ENCODE peak calls at places on chromosomes 7 and 10, in six cellular contexts. U is effector memory CD8-positive, alpha-beta T cell; Y is T-helper 2 cell; D is stimulated activated CD8-positive, alpha-beta memory T cell treated with anti-CD3 and anti-CD28 coated beads, Interleukin-15, amount 100 ng/mL, for 24 hours; J is left kidney; X is stimulated activated naive CD8-positive, alpha-beta T cell treated with anti-CD3 and anti-CD28 coated beads, Interleukin-15, amount 100 ng/mL, for 72 hours. G is an unnamed sample.

GRCh38 chr7:26856481-26856880 is 7.9 kb downstream of the SKAP2 start:
- DNase-seq in Y (no peak), D (no peak), U (no peak), X (no peak), J (peak), G (no peak)

GRCh38 chr7:93927585-93927984 is 6.0 kb downstream of the GNG11 start:
- DNase-seq in X (no peak), U (no peak), D (no peak), J (no peak), Y (no peak), G (no peak)

GRCh38 chr7:158026636-158027265 is 560.9 kb downstream of the PTPRN2 start:
- DNase-seq in X (no peak), U (no peak), J (no peak), Y (no peak), D (no peak), G (no peak)

GRCh38 chr7:144037414-144038096 is 11.2 kb upstream of the OR2A5 start:
- DNase-seq in D (no peak), U (no peak), Y (no peak), J (no peak), X (no peak), G (no peak)

GRCh38 chr7:79182283-79182682 is 271.2 kb downstream of the MAGI2 start:
- DNase-seq in Y (no peak), J (peak), D (no peak), U (no peak), X (no peak), G (no peak)

GRCh38 chr10:133258066-133258817 is 18.4 kb downstream of the ADAM8 start:
- DNase-seq in J (no peak), D (no peak), Y (no peak), U (peak), X (peak), G (no peak)

GRCh38 chr7:132607656-132608055 is 31.4 kb upstream of the PLXNA4 start:
- DNase-seq in J (no peak), Y (no peak), X (no peak), D (no peak), U (no peak), G (no peak)

GRCh38 chr10:32929634-32930033 is 28.4 kb downstream of the ITGB1 start:
- DNase-seq in U (no peak), X (no peak), Y (no peak), J (no peak), D (no peak), G (no peak)

GRCh38 chr10:119817991-119818888 is 54.4 kb downstream of the MCMBP start:
- DNase-seq in X (no peak), Y (no peak), U (no peak), D (no peak), J (peak), G (no peak)

GRCh38 chr7:18997477-18998130 is 119.8 kb downstream of the TWIST1 start:
- DNase-seq in D (no peak), X (no peak), J (no peak), Y (no peak), U (no peak), G (no peak)

GRCh38 chr10:121077331-121077730 is 226.2 kb downstream of the WDR11 start:
- DNase-seq in X (no peak), Y (no peak), J (no peak), U (no peak), D (no peak), G (no peak)

GRCh38 chr7:150355666-150356059 is 13.0 kb upstream of the REPIN1 start:
- DNase-seq in D (no peak), Y (no peak), U (no peak), X (no peak), J (no peak), G (no peak)

G was measured in activated naive CD4-positive, alpha-beta T cell.